ENCODE peak calls at places on chromosome 14, in eight cellular contexts. O is foreskin keratinocyte, H is GM13977, A is heart left ventricle, P is OCI-LY7, D is H9, Q is fibroblast of lung, E is mesothelial cell of epicardium. C is an unnamed sample.

GRCh38 chr14:99128185-99128584 is 143.8 kb downstream of the BCL11B start:
- DNase-seq in O (no peak), H (no peak), A (no peak), P (no peak), D (no peak), Q (no peak), E (peak; percentile 16), C (no peak)

GRCh38 chr14:50225067-50225973 is 6.1 kb downstream of the SOS2 start:
- DNase-seq in O (peak; percentile 11), H (no peak), A (no peak), P (no peak), D (no peak), Q (peak; percentile 90), E (no peak), C (peak; percentile 88)

GRCh38 chr14:69303086-69303485 is 43.1 kb downstream of the GALNT16 start:
- DNase-seq in O (no peak), H (no peak), A (no peak), P (no peak), D (peak; percentile 16), Q (no peak), E (peak; percentile 5), C (no peak)

GRCh38 chr14:30298266-30298795 is 260.6 kb upstream of the G2E3 start:
- DNase-seq in O (peak; percentile 26), H (no peak), A (no peak), P (no peak), D (no peak), Q (no peak), E (no peak), C (no peak)

GRCh38 chr14:100386121-100386520 is 63.0 kb downstream of the SLC25A47 start:
- DNase-seq in O (no peak), H (no peak), A (no peak), P (no peak), D (no peak), Q (peak; percentile 59), E (no peak), C (peak; percentile 44)

GRCh38 chr14:70018713-70019201 is 139.5 kb downstream of the SMOC1 start:
- DNase-seq in O (no peak), H (no peak), A (no peak), P (no peak), D (no peak), Q (peak; percentile 16), E (no peak), C (no peak)

GRCh38 chr14:92987713-92988510 is 65.0 kb downstream of the CHGA start:
- DNase-seq in O (no peak), H (no peak), A (peak; percentile 21), P (no peak), D (no peak), Q (no peak), E (no peak), C (no peak)

GRCh38 chr14:61524211-61524806 is 171.0 kb upstream of the HIF1A start:
- DNase-seq in O (peak; percentile 87), H (no peak), A (no peak), P (no peak), D (no peak), Q (peak; percentile 89), E (no peak), C (peak; percentile 87)

GRCh38 chr14:99117671-99118045 is 154.3 kb downstream of the BCL11B start:
- DNase-seq in O (no peak), H (no peak), A (no peak), P (no peak), D (no peak), Q (no peak), E (peak; percentile 29), C (no peak)

GRCh38 chr14:80233489-80233888 is 22.2 kb upstream of the DIO2 start:
- DNase-seq in O (no peak), H (no peak), A (no peak), P (no peak), D (no peak), Q (no peak), E (no peak), C (no peak)

GRCh38 chr14:71235865-71236264 is 328.6 kb downstream of the PCNX1 start:
- DNase-seq in O (no peak), H (no peak), A (peak; percentile 60), P (no peak), D (no peak), Q (peak; percentile 28), E (no peak), C (peak; percentile 17)

GRCh38 chr14:68448379-68448778 is 344.5 kb downstream of the ZFP36L1 start:
- DNase-seq in O (no peak), H (no peak), A (no peak), P (no peak), D (no peak), Q (no peak), E (no peak), C (no peak)

GRCh38 chr14:102581193-102581592 is 11.3 kb upstream of the RCOR1 start:
- DNase-seq in O (no peak), H (no peak), A (no peak), P (no peak), D (no peak), Q (no peak), E (no peak), C (no peak)

GRCh38 chr14:49381778-49382177 is 204.4 kb downstream of the RPS29 start:
- DNase-seq in O (no peak), H (no peak), A (no peak), P (no peak), D (no peak), Q (no peak), E (no peak), C (no peak)

GRCh38 chr14:83816755-83817154 is 1713.2 kb upstream of the FLRT2 start:
- DNase-seq in O (no peak), H (no peak), A (no peak), P (no peak), D (no peak), Q (no peak), E (no peak), C (no peak)

GRCh38 chr14:26856832-26857508 is 259.1 kb upstream of the NOVA1 start:
- DNase-seq in O (no peak), H (no peak), A (no peak), P (no peak), D (no peak), Q (no peak), E (no peak), C (no peak)

GRCh38 chr14:68379510-68380303 is 413.2 kb downstream of the ZFP36L1 start:
- DNase-seq in O (no peak), H (no peak), A (no peak), P (no peak), D (no peak), Q (peak; percentile 85), E (no peak), C (peak; percentile 86)

DNA sequence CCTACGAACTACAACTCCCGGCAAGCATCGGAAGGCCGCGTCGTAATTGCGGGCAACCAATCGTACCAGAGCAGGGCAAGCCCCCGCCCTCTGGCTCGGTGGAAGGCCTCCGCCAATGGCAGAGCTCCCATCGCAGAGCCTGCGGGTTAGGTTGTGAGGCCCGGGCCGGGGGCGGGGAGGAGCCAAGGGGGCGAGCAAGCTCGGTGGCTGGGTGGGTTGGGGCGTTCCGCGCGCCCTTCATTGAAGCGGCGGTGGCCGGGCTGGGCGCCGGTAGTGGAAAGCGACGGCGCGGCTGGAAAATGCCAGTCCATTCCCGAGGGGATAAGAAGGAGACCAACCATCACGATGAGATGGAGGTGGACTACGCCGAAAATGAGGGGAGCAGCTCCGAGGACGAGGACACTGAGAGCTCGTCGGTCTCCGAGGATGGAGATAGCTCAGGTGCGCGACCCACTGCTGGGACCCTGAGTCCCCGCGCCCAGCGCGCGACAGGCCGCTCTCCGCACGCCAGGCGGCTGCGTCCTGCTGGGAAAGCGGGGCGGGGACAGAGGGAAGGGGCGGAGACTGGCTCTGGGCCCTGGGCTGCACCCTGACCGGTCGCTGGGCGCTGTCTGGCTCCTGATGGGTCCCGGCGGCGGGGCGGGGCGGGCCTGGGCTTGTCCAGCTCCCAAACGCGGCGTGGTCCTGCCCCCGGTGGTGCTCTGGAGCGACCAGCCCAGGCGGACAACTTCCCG is at the start of gene BRMS1L:
- DNase-seq in O (peak; percentile 91), H (peak; percentile 98), A (peak; percentile 99), P (peak; percentile 99), D (peak; percentile 99), Q (peak; percentile 99), E (peak; percentile 96), C (peak; percentile 96)
- TF ChIP-seq CTCF in O (peak; percentile 18), H (no peak), A (no peak), P (no peak), D (no peak), Q (no peak), E (no peak), C (no peak)

GRCh38 chr14:86955955-86956354 is 1037.0 kb downstream of the GALC start:
- DNase-seq in O (no peak), H (no peak), A (no peak), P (no peak), D (no peak), Q (no peak), E (no peak), C (no peak)

GRCh38 chr14:86961106-86961716 is 1031.8 kb downstream of the GALC start:
- DNase-seq in O (no peak), H (no peak), A (no peak), P (no peak), D (peak; percentile 40), Q (no peak), E (no peak), C (no peak)
- TF ChIP-seq CTCF in O (peak; percentile 68), H (peak; percentile 49), A (no peak), P (no peak), D (peak; percentile 82), Q (no peak), E (peak; percentile 23), C (peak; percentile 32)

GRCh38 chr14:28057286-28058011 is 709.1 kb upstream of the FOXG1 start:
- DNase-seq in O (peak; percentile 11), H (no peak), A (no peak), P (no peak), D (no peak), Q (no peak), E (no peak), C (no peak)

GRCh38 chr14:28061006-28061405 is 705.6 kb upstream of the FOXG1 start:
- DNase-seq in O (no peak), H (no peak), A (no peak), P (no peak), D (no peak), Q (peak; percentile 47), E (no peak), C (peak; percentile 33)

GRCh38 chr14:28059254-28059653 is 707.3 kb upstream of the FOXG1 start:
- DNase-seq in O (no peak), H (no peak), A (no peak), P (no peak), D (no peak), Q (no peak), E (no peak), C (no peak)

GRCh38 chr14:28055008-28055407 is 711.6 kb upstream of the FOXG1 start:
- DNase-seq in O (no peak), H (no peak), A (no peak), P (no peak), D (no peak), Q (no peak), E (no peak), C (no peak)

DNA sequence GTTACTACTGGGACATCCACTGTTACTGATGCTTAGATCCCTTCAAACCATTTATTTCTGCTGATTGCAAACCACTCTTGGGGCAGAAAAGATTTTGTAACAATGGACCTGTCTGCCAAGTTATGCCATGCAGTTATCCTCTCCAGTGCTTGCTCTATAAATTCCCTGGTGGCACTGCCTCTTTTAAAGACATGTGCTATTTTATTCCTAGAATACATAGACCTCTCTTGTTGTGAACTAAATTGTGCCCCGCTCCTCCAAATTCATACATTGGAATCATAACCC is 708.6 kb upstream of the FOXG1 start:
- DNase-seq in O (no peak), H (no peak), A (no peak), P (no peak), D (no peak), Q (no peak), E (no peak), C (no peak)
- TF ChIP-seq CTCF in O (no peak), H (no peak), A (no peak), P (no peak), D (no peak), Q (no peak), E (no peak), C (no peak)

GRCh38 chr14:77979666-77980351 is 179.9 kb downstream of the ADCK1 start:
- DNase-seq in O (no peak), H (no peak), A (no peak), P (peak; percentile 16), D (peak; percentile 79), Q (peak; percentile 60), E (no peak), C (peak; percentile 51)
- TF ChIP-seq CTCF in O (no peak), H (no peak), A (no peak), P (peak; percentile 56), D (peak; percentile 67), Q (no peak), E (no peak), C (no peak)

C was measured in astrocyte.